ENCODE peak calls at places on chromosomes 16 and 17, in four cellular contexts. R is T-cell, Y is Caco-2, L is A549. E is an unnamed sample.

GRCh38 chr17:17987187-17987896 is 14.7 kb downstream of the DRC3 start:
- DNase-seq in R (no peak), Y (no peak), L (no peak), E (no peak)

GRCh38 chr17:6712854-6713129 is 377 bp downstream of the SLC13A5 start:
- DNase-seq in R (no peak), Y (no peak), L (no peak), E (no peak)

GRCh38 chr17:7894866-7895265 is 6.3 kb downstream of the CHD3 start:
- DNase-seq in R (no peak), L (no peak), Y (no peak), E (no peak)

GRCh38 chr17:42281571-42282096 is 5.4 kb upstream of the STAT5B start:
- DNase-seq in L (no peak), Y (no peak), R (no peak), E (no peak)

GRCh38 chr17:56902350-56902749 is 11.5 kb downstream of the TRIM25 start:
- DNase-seq in R (no peak), L (peak), Y (no peak), E (no peak)

GRCh38 chr17:82238562-82239201 is 9.8 kb downstream of the SLC16A3 start:
- DNase-seq in R (peak), L (no peak), Y (no peak), E (peak)

GRCh38 chr16:84916156-84916555 is 95.2 kb downstream of the ZDHHC7 start:
- DNase-seq in L (no peak), R (no peak), Y (no peak), E (no peak)

GRCh38 chr16:88967800-88968588 is 9.0 kb downstream of the CBFA2T3 start:
- DNase-seq in L (no peak), R (no peak), Y (no peak), E (no peak)

E was measured in CD4-positive, alpha-beta memory T cell.